ENCODE peak calls at places on chromosomes 4 and X, in six cellular contexts. V is mesothelial cell of epicardium, L is caudate nucleus, Z is H54, E is glutamatergic neuron, M is kidney epithelial cell. R is an unnamed sample.

GRCh38 chrX:21479695-21480280 is 105.6 kb downstream of the CNKSR2 start:
- DNase-seq in V (no peak), L (no peak), Z (no peak), E (no peak), M (peak), R (peak)

GRCh38 chr4:15003891-15004700 is 1.8 kb downstream of the CPEB2 start:
- DNase-seq in V (peak), L (peak), Z (no peak), E (peak), M (no peak), R (no peak)

GRCh38 chr4:72286185-72286584 is 254.4 kb downstream of the NPFFR2 start:
- DNase-seq in V (no peak), L (no peak), Z (no peak), E (no peak), M (peak), R (no peak)

GRCh38 chr4:124806403-124806802 is 93.9 kb upstream of the ANKRD50 start:
- DNase-seq in V (no peak), L (no peak), Z (no peak), E (no peak), M (no peak), R (peak)

GRCh38 chr4:80197601-80198444 is 520 bp downstream of the PRDM8 start:
- DNase-seq in V (no peak), L (no peak), Z (no peak), E (peak), M (no peak), R (no peak)

GRCh38 chrX:68936608-68937007 is 107.8 kb downstream of the EFNB1 start:
- DNase-seq in V (no peak), L (no peak), Z (peak), E (no peak), M (peak), R (peak)

GRCh38 chr4:53608242-53608641 is 17.0 kb upstream of the LNX1 start:
- DNase-seq in V (no peak), L (no peak), Z (no peak), E (no peak), M (no peak), R (no peak)

GRCh38 chr4:13988347-13989265 is 361.1 kb upstream of the BOD1L1 start:
- DNase-seq in V (no peak), L (no peak), Z (no peak), E (no peak), M (no peak), R (peak)

GRCh38 chr4:87014284-87014782 is 79.5 kb downstream of the AFF1 start:
- DNase-seq in V (no peak), L (no peak), Z (no peak), E (no peak), M (no peak), R (no peak)

GRCh38 chrX:51440365-51440764 is 56.0 kb downstream of the NUDT11 start:
- DNase-seq in V (no peak), L (no peak), Z (no peak), E (no peak), M (no peak), R (no peak)

GRCh38 chr4:1470393-1470670 is 64.1 kb upstream of the NKX1-1 start:
- DNase-seq in V (no peak), L (no peak), Z (no peak), E (peak), M (no peak), R (no peak)

GRCh38 chr4:3465698-3466671 is 2.9 kb downstream of the DOK7 start:
- DNase-seq in V (no peak), L (no peak), Z (no peak), E (peak), M (no peak), R (no peak)

GRCh38 chrX:73851014-73852009 is 288.3 kb downstream of the CHIC1 start:
- DNase-seq in V (no peak), L (no peak), Z (no peak), E (no peak), M (peak), R (peak)

GRCh38 chr4:2364654-2365053 is 53.8 kb downstream of the ZFYVE28 start:
- DNase-seq in V (no peak), L (no peak), Z (no peak), E (no peak), M (no peak), R (no peak)

GRCh38 chr4:2787230-2788100 is 5.4 kb upstream of the SH3BP2 start:
- DNase-seq in V (no peak), L (no peak), Z (no peak), E (no peak), M (no peak), R (no peak)

GRCh38 chrX:119419146-119419545 is 20.0 kb downstream of the SLC25A43 start:
- DNase-seq in V (no peak), L (no peak), Z (no peak), E (no peak), M (no peak), R (no peak)

GRCh38 chr4:83217721-83218522 is 66.7 kb downstream of the COQ2 start:
- DNase-seq in V (no peak), L (no peak), Z (no peak), E (no peak), M (no peak), R (no peak)

GRCh38 chr4:7423801-7424552 is 10.8 kb downstream of the PSAPL1 start:
- DNase-seq in V (no peak), L (no peak), Z (no peak), E (no peak), M (no peak), R (no peak)

GRCh38 chr4:10316851-10317250 is 140.4 kb downstream of the ZNF518B start:
- DNase-seq in V (no peak), L (no peak), Z (no peak), E (no peak), M (no peak), R (no peak)

GRCh38 chr4:21304061-21304541 is 603.8 kb downstream of the PACRGL start:
- DNase-seq in V (peak), L (no peak), Z (no peak), E (peak), M (no peak), R (no peak)

GRCh38 chr4:39505581-39505980 is 21.7 kb downstream of the UGDH start:
- DNase-seq in V (no peak), L (no peak), Z (no peak), E (no peak), M (no peak), R (no peak)

GRCh38 chr4:119536572-119537528 is 91.8 kb downstream of the PDE5A start:
- DNase-seq in V (no peak), L (no peak), Z (no peak), E (no peak), M (no peak), R (no peak)

GRCh38 chrX:55342533-55343501 is 78.1 kb upstream of the PAGE3 start:
- DNase-seq in V (no peak), L (no peak), Z (peak), E (peak), M (no peak), R (peak)

GRCh38 chrX:57929373-57929772 is 19.1 kb upstream of the ZXDA start:
- DNase-seq in V (no peak), L (no peak), Z (no peak), E (no peak), M (no peak), R (no peak)

GRCh38 chrX:128816919-128817318 is 706.4 kb downstream of the SMARCA1 start:
- DNase-seq in V (no peak), L (no peak), Z (peak), E (no peak), M (no peak), R (no peak)

GRCh38 chr4:83358410-83358809 is 23.8 kb upstream of the HPSE start:
- DNase-seq in V (no peak), L (no peak), Z (peak), E (no peak), M (peak), R (peak)

GRCh38 chr4:176548571-176548970 is 228.8 kb downstream of the SPCS3 start:
- DNase-seq in V (no peak), L (no peak), Z (no peak), E (no peak), M (peak), R (no peak)

R was measured in keratinocyte.